ENCODE peak calls at places on chromosomes 5 and 9, in five cellular contexts. I is mesenchymal stem cell, J is H1, C is H9, S is trophoblast cell. W is an unnamed sample.

GRCh38 chr5:33781286-33781685 is 110.5 kb downstream of the ADAMTS12 start:
- DNase-seq in I (peak; percentile 93), C (no peak), J (no peak), S (peak; percentile 2), W (peak; percentile 11)

GRCh38 chr9:113349434-113350337 is at the start of gene BSPRY:
- DNase-seq in J (no peak), S (peak; percentile 20), I (no peak), C (peak; percentile 60), W (no peak)

GRCh38 chr5:136453986-136454758 is 88.8 kb upstream of the TRPC7 start:
- DNase-seq in I (no peak), S (no peak), C (no peak), J (no peak), W (no peak)

GRCh38 chr5:154737667-154738320 is 17.4 kb upstream of the LARP1 start:
- DNase-seq in I (no peak), C (no peak), S (no peak), J (no peak), W (no peak)

GRCh38 chr9:135076143-135076875 is 11.2 kb upstream of the OLFM1 start:
- DNase-seq in S (no peak), J (no peak), C (peak; percentile 26), I (no peak), W (no peak)

GRCh38 chr5:175796536-175797499 is 74.6 kb upstream of the CPLX2 start:
- DNase-seq in S (peak; percentile 78), I (peak; percentile 83), C (peak; percentile 91), J (peak; percentile 56), W (peak; percentile 95)

GRCh38 chr9:117415584-117415937 is 704 bp upstream of the ASTN2 start:
- DNase-seq in J (no peak), S (no peak), I (no peak), C (peak; percentile 54), W (no peak)

GRCh38 chr5:65329266-65329665 is 152.5 kb downstream of the ADAMTS6 start:
- DNase-seq in J (no peak), S (no peak), C (no peak), I (no peak), W (peak; percentile 15)

GRCh38 chr9:130330202-130330601 is 64.6 kb downstream of the HMCN2 start:
- DNase-seq in S (no peak), I (no peak), J (no peak), C (no peak), W (no peak)

GRCh38 chr9:2158111-2158610 is 143.0 kb downstream of the SMARCA2 start:
- DNase-seq in C (peak; percentile 47), S (no peak), I (peak; percentile 80), J (no peak), W (no peak)

GRCh38 chr5:66440202-66440680 is 156.0 kb upstream of the MAST4 start:
- DNase-seq in I (peak; percentile 37), S (no peak), J (no peak), C (no peak), W (no peak)

GRCh38 chr9:90290716-90291485 is 351.7 kb downstream of the DIRAS2 start:
- DNase-seq in S (no peak), I (peak; percentile 75), J (no peak), C (no peak), W (no peak)

GRCh38 chr5:54120473-54120872 is 189.9 kb downstream of the ARL15 start:
- DNase-seq in S (no peak), J (no peak), C (no peak), I (no peak), W (no peak)

GRCh38 chr9:13113751-13114150 is 165.7 kb downstream of the MPDZ start:
- DNase-seq in C (no peak), I (no peak), J (no peak), S (no peak), W (no peak)

GRCh38 chr5:42108468-42108867 is 183.4 kb downstream of the FBXO4 start:
- DNase-seq in S (no peak), C (no peak), I (peak; percentile 17), J (no peak), W (no peak)

GRCh38 chr9:5516453-5517220 is 6.3 kb downstream of the PDCD1LG2 start:
- DNase-seq in C (no peak), S (no peak), J (no peak), I (no peak), W (no peak)

GRCh38 chr5:61132559-61132958 is 29.7 kb downstream of the SMIM15 start:
- DNase-seq in I (peak; percentile 39), C (no peak), J (no peak), S (no peak), W (no peak)

GRCh38 chr5:143040622-143041021 is 270.4 kb downstream of the ARHGAP26 start:
- DNase-seq in S (no peak), C (no peak), J (no peak), I (no peak), W (no peak)

GRCh38 chr5:32475338-32476097 is 31.0 kb upstream of the ZFR start:
- DNase-seq in C (no peak), S (no peak), I (no peak), J (no peak), W (peak; percentile 20)

GRCh38 chr5:127206320-127207113 is 84.1 kb upstream of the MEGF10 start:
- DNase-seq in S (no peak), I (peak; percentile 85), C (no peak), J (no peak), W (no peak)

GRCh38 chr5:3313569-3313968 is 282.1 kb upstream of the IRX1 start:
- DNase-seq in C (no peak), I (no peak), J (no peak), S (no peak), W (no peak)

GRCh38 chr5:65721050-65721774 is 697 bp downstream of the SGTB start:
- DNase-seq in I (peak; percentile 86), J (no peak), C (peak; percentile 45), S (no peak), W (peak; percentile 12)

GRCh38 chr5:158234323-158235158 is 375.6 kb upstream of the CLINT1 start:
- DNase-seq in S (no peak), C (no peak), J (no peak), I (no peak), W (no peak)

GRCh38 chr5:75242067-75242466 is 5.4 kb upstream of the ANKRD31 start:
- DNase-seq in I (no peak), C (no peak), J (no peak), S (peak; percentile 9), W (no peak)

GRCh38 chr5:76473676-76474075 is 70.6 kb downstream of the IQGAP2 start:
- DNase-seq in I (no peak), S (no peak), C (no peak), J (no peak), W (no peak)

GRCh38 chr9:126375386-126375785 is 48.8 kb downstream of the MVB12B start:
- DNase-seq in J (no peak), C (no peak), S (peak; percentile 29), I (peak; percentile 52), W (no peak)

GRCh38 chr9:110536802-110537201 is 42.7 kb downstream of the SVEP1 start:
- DNase-seq in C (no peak), J (no peak), S (peak; percentile 10), I (no peak), W (no peak)

GRCh38 chr5:14239951-14240350 is 96.8 kb downstream of the TRIO start:
- DNase-seq in J (no peak), C (no peak), I (no peak), S (no peak), W (no peak)
- H2BK12ac ChIP-seq in J (no peak overlapping the region), C (no peak overlapping the region), I (no peak overlapping the region), S (no peak overlapping the region), W (no peak overlapping the region)

DNA sequence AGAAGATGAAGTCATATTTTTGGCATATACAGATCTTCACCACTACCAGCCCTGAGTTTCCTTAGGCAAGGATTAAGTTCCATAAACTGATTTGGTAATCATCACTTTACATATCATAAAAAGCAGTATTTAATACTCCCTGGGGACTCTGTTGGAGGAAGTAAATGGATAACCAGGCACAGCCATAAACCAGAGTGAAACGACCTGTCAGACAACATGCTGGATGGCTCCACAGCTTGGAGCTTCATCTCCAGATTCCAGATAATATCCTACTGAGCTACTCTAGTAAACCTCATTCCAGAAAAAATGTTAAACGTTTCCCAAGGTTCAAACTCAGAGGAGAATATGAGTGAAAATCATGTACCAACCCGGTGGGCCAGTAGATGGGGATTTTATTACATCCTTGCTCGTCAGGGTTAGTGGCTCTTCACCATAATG is 109.2 kb downstream of the BASP1 start:
- DNase-seq in C (no peak), J (no peak), S (no peak), I (no peak), W (no peak)
- H2BK12ac ChIP-seq in C (no peak overlapping the region), J (no peak overlapping the region), S (no peak overlapping the region), I (no peak overlapping the region), W (no peak overlapping the region)

DNA sequence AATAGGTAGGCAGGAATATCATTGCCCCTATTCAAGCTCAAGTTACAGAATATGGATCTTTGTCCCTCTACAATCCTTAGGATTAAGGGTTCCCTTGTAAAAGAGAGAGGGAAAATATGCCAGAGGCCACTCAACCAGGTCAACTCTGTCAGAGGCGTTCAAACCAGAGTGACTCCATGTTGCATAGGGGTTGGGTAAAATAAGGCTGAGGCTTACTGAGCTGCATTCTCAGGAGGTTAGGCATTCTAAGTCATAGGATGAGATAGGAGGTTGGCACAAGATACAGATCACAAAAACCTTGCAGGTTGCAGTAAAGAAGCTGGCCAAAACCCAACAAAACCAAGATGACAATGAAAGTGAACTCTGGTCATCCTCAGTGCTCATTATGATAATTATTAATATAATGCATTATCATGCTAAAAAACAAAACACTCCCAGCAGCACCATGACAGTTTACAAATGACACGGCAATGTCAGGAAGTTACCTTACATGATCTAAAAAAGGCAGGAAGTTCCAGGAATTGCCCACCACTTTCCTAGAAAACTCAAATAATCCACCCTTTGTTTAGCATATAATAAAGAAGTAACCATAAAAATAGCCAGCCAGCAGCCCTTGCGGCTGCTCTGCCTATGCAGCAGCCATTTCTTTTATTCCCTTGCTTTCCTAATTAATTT is 64.8 kb downstream of the ERP44 start:
- DNase-seq in C (no peak), J (no peak), I (no peak), S (no peak), W (no peak)
- H2BK12ac ChIP-seq in C (no peak overlapping the region), J (no peak overlapping the region), I (no peak overlapping the region), S (no peak overlapping the region), W (no peak overlapping the region)

GRCh38 chr9:20592673-20593072 is 29.6 kb downstream of the MLLT3 start:
- DNase-seq in S (peak; percentile 14), I (no peak), C (no peak), J (no peak), W (no peak)

GRCh38 chr9:20594521-20594920 is 27.8 kb downstream of the MLLT3 start:
- DNase-seq in S (no peak), I (no peak), C (no peak), J (no peak), W (no peak)

GRCh38 chr9:20593131-20593530 is 29.2 kb downstream of the MLLT3 start:
- DNase-seq in I (no peak), C (no peak), S (no peak), J (no peak), W (no peak)

GRCh38 chr9:20591223-20591622 is 31.1 kb downstream of the MLLT3 start:
- DNase-seq in C (no peak), S (no peak), I (no peak), J (no peak), W (no peak)

GRCh38 chr9:20593551-20593950 is 28.7 kb downstream of the MLLT3 start:
- DNase-seq in C (no peak), I (peak; percentile 20), S (no peak), J (no peak), W (no peak)
- H2BK12ac ChIP-seq in C (no peak overlapping the region), I (no peak overlapping the region), S (no peak overlapping the region), J (no peak overlapping the region), W (no peak overlapping the region)

GRCh38 chr5:56825222-56825824 is 10.0 kb downstream of the MAP3K1 start:
- DNase-seq in C (no peak), I (no peak), S (no peak), J (no peak), W (no peak)
- H2BK12ac ChIP-seq in C (no peak overlapping the region), I (no peak overlapping the region), S (no peak overlapping the region), J (no peak overlapping the region), W (no peak overlapping the region)

GRCh38 chr9:133603165-133603927 is 5.8 kb downstream of the FAM163B start:
- DNase-seq in J (no peak), S (no peak), C (no peak), I (no peak), W (no peak)
- H2BK12ac ChIP-seq in J (no peak overlapping the region), S (no peak overlapping the region), C (no peak overlapping the region), I (no peak overlapping the region), W (no peak overlapping the region)